ENCODE peak calls at places on chromosomes 3 and 15, in seven cellular contexts. One of them, this sample, is unnamed.

GRCh38 chr3:127461286-127461685 is 129.2 kb downstream of the TPRA1 start:
- DNase-seq in brain microvascular endothelial cell: no peak
- DNase-seq in sciatic nerve: no peak
- DNase-seq in EL: no peak
- DNase-seq in fibroblast of pulmonary artery: no peak
- DNase-seq in stimulated activated naive B cell treated with anti-CD40 and anti-IgM and Interleukin-4, amounts not matched to agents 10 μg/mL and 1 μg/mL and 100 μg/mL, for 72 hours: no peak
- DNase-seq in esophagus squamous epithelium: no peak
- DNase-seq in this sample: no peak

GRCh38 chr3:84742915-84743314 is 215.9 kb upstream of the CADM2 start:
- DNase-seq in brain microvascular endothelial cell: no peak
- DNase-seq in EL: no peak
- DNase-seq in esophagus squamous epithelium: no peak
- DNase-seq in sciatic nerve: no peak
- DNase-seq in fibroblast of pulmonary artery: no peak
- DNase-seq in stimulated activated naive B cell treated with anti-CD40 and anti-IgM and Interleukin-4, amounts not matched to agents 10 μg/mL and 1 μg/mL and 100 μg/mL, for 72 hours: no peak
- DNase-seq in this sample: no peak

GRCh38 chr15:98746756-98747155 is 98.4 kb downstream of the IGF1R start:
- DNase-seq in fibroblast of pulmonary artery: no peak
- DNase-seq in sciatic nerve: no peak
- DNase-seq in esophagus squamous epithelium: no peak
- DNase-seq in brain microvascular endothelial cell: no peak
- DNase-seq in stimulated activated naive B cell treated with anti-CD40 and anti-IgM and Interleukin-4, amounts not matched to agents 10 μg/mL and 1 μg/mL and 100 μg/mL, for 72 hours: no peak
- DNase-seq in EL: no peak
- DNase-seq in this sample: no peak

GRCh38 chr3:90091557-90091956 is 984.1 kb downstream of the EPHA3 start:
- DNase-seq in brain microvascular endothelial cell: peak
- DNase-seq in EL: no peak
- DNase-seq in fibroblast of pulmonary artery: peak
- DNase-seq in stimulated activated naive B cell treated with anti-CD40 and anti-IgM and Interleukin-4, amounts not matched to agents 10 μg/mL and 1 μg/mL and 100 μg/mL, for 72 hours: no peak
- DNase-seq in esophagus squamous epithelium: no peak
- DNase-seq in sciatic nerve: no peak
- DNase-seq in this sample: no peak

GRCh38 chr3:197501879-197502620 is 53.7 kb downstream of the BDH1 start:
- DNase-seq in stimulated activated naive B cell treated with anti-CD40 and anti-IgM and Interleukin-4, amounts not matched to agents 10 μg/mL and 1 μg/mL and 100 μg/mL, for 72 hours: peak
- DNase-seq in EL: peak
- DNase-seq in esophagus squamous epithelium: no peak
- DNase-seq in sciatic nerve: no peak
- DNase-seq in fibroblast of pulmonary artery: peak
- DNase-seq in brain microvascular endothelial cell: no peak
- DNase-seq in this sample: peak

GRCh38 chr3:3196148-3196861 is 16.8 kb upstream of the CRBN start:
- DNase-seq in stimulated activated naive B cell treated with anti-CD40 and anti-IgM and Interleukin-4, amounts not matched to agents 10 μg/mL and 1 μg/mL and 100 μg/mL, for 72 hours: no peak
- DNase-seq in EL: no peak
- DNase-seq in fibroblast of pulmonary artery: peak
- DNase-seq in brain microvascular endothelial cell: peak
- DNase-seq in esophagus squamous epithelium: no peak
- DNase-seq in sciatic nerve: no peak
- DNase-seq in this sample: no peak

GRCh38 chr15:99131441-99132023 is 26.7 kb downstream of the SYNM start:
- DNase-seq in brain microvascular endothelial cell: no peak
- DNase-seq in EL: no peak
- DNase-seq in fibroblast of pulmonary artery: no peak
- DNase-seq in esophagus squamous epithelium: no peak
- DNase-seq in stimulated activated naive B cell treated with anti-CD40 and anti-IgM and Interleukin-4, amounts not matched to agents 10 μg/mL and 1 μg/mL and 100 μg/mL, for 72 hours: no peak
- DNase-seq in sciatic nerve: no peak
- DNase-seq in this sample: no peak

GRCh38 chr3:140898340-140899180 is 43.1 kb upstream of the SLC25A36 start:
- DNase-seq in stimulated activated naive B cell treated with anti-CD40 and anti-IgM and Interleukin-4, amounts not matched to agents 10 μg/mL and 1 μg/mL and 100 μg/mL, for 72 hours: peak
- DNase-seq in sciatic nerve: no peak
- DNase-seq in brain microvascular endothelial cell: peak
- DNase-seq in fibroblast of pulmonary artery: peak
- DNase-seq in esophagus squamous epithelium: no peak
- DNase-seq in EL: peak
- DNase-seq in this sample: peak

GRCh38 chr3:195208631-195209030 is 62.3 kb downstream of the XXYLT1 start:
- DNase-seq in brain microvascular endothelial cell: no peak
- DNase-seq in esophagus squamous epithelium: no peak
- DNase-seq in stimulated activated naive B cell treated with anti-CD40 and anti-IgM and Interleukin-4, amounts not matched to agents 10 μg/mL and 1 μg/mL and 100 μg/mL, for 72 hours: no peak
- DNase-seq in sciatic nerve: no peak
- DNase-seq in EL: no peak
- DNase-seq in fibroblast of pulmonary artery: no peak
- DNase-seq in this sample: no peak

GRCh38 chr15:70093481-70094309 is 4.0 kb downstream of the TLE3 start:
- DNase-seq in EL: no peak
- DNase-seq in fibroblast of pulmonary artery: peak
- DNase-seq in sciatic nerve: no peak
- DNase-seq in stimulated activated naive B cell treated with anti-CD40 and anti-IgM and Interleukin-4, amounts not matched to agents 10 μg/mL and 1 μg/mL and 100 μg/mL, for 72 hours: no peak
- DNase-seq in esophagus squamous epithelium: no peak
- DNase-seq in brain microvascular endothelial cell: no peak
- DNase-seq in this sample: no peak

GRCh38 chr3:127037971-127038446 is 55.1 kb downstream of the PLXNA1 start:
- DNase-seq in esophagus squamous epithelium: no peak
- DNase-seq in brain microvascular endothelial cell: no peak
- DNase-seq in stimulated activated naive B cell treated with anti-CD40 and anti-IgM and Interleukin-4, amounts not matched to agents 10 μg/mL and 1 μg/mL and 100 μg/mL, for 72 hours: no peak
- DNase-seq in sciatic nerve: peak
- DNase-seq in EL: no peak
- DNase-seq in fibroblast of pulmonary artery: no peak
- DNase-seq in this sample: no peak

GRCh38 chr3:8619548-8619947 is 25.1 kb downstream of the SSUH2 start:
- DNase-seq in esophagus squamous epithelium: no peak
- DNase-seq in EL: peak
- DNase-seq in stimulated activated naive B cell treated with anti-CD40 and anti-IgM and Interleukin-4, amounts not matched to agents 10 μg/mL and 1 μg/mL and 100 μg/mL, for 72 hours: no peak
- DNase-seq in sciatic nerve: no peak
- DNase-seq in fibroblast of pulmonary artery: peak
- DNase-seq in brain microvascular endothelial cell: peak
- DNase-seq in this sample: peak

GRCh38 chr3:89002166-89002565 is 105.3 kb upstream of the EPHA3 start:
- DNase-seq in sciatic nerve: no peak
- DNase-seq in EL: no peak
- DNase-seq in stimulated activated naive B cell treated with anti-CD40 and anti-IgM and Interleukin-4, amounts not matched to agents 10 μg/mL and 1 μg/mL and 100 μg/mL, for 72 hours: no peak
- DNase-seq in esophagus squamous epithelium: no peak
- DNase-seq in brain microvascular endothelial cell: no peak
- DNase-seq in fibroblast of pulmonary artery: no peak
- DNase-seq in this sample: no peak

GRCh38 chr15:25345943-25346342 is 92.9 kb downstream of the UBE3A start:
- DNase-seq in EL: peak
- DNase-seq in fibroblast of pulmonary artery: peak
- DNase-seq in sciatic nerve: no peak
- DNase-seq in stimulated activated naive B cell treated with anti-CD40 and anti-IgM and Interleukin-4, amounts not matched to agents 10 μg/mL and 1 μg/mL and 100 μg/mL, for 72 hours: no peak
- DNase-seq in esophagus squamous epithelium: no peak
- DNase-seq in brain microvascular endothelial cell: peak
- DNase-seq in this sample: peak

GRCh38 chr3:67018105-67018788 is 20.1 kb downstream of the KBTBD8 start:
- DNase-seq in sciatic nerve: no peak
- DNase-seq in fibroblast of pulmonary artery: peak
- DNase-seq in EL: no peak
- DNase-seq in brain microvascular endothelial cell: no peak
- DNase-seq in stimulated activated naive B cell treated with anti-CD40 and anti-IgM and Interleukin-4, amounts not matched to agents 10 μg/mL and 1 μg/mL and 100 μg/mL, for 72 hours: no peak
- DNase-seq in esophagus squamous epithelium: no peak
- DNase-seq in this sample: peak

GRCh38 chr3:15804553-15805095 is 6.8 kb upstream of the ANKRD28 start:
- DNase-seq in esophagus squamous epithelium: no peak
- DNase-seq in EL: no peak
- DNase-seq in brain microvascular endothelial cell: no peak
- DNase-seq in stimulated activated naive B cell treated with anti-CD40 and anti-IgM and Interleukin-4, amounts not matched to agents 10 μg/mL and 1 μg/mL and 100 μg/mL, for 72 hours: no peak
- DNase-seq in fibroblast of pulmonary artery: no peak
- DNase-seq in sciatic nerve: no peak
- DNase-seq in this sample: no peak

GRCh38 chr15:88113909-88114308 is 142.6 kb downstream of the NTRK3 start:
- DNase-seq in brain microvascular endothelial cell: no peak
- DNase-seq in esophagus squamous epithelium: no peak
- DNase-seq in fibroblast of pulmonary artery: no peak
- DNase-seq in EL: peak
- DNase-seq in sciatic nerve: no peak
- DNase-seq in stimulated activated naive B cell treated with anti-CD40 and anti-IgM and Interleukin-4, amounts not matched to agents 10 μg/mL and 1 μg/mL and 100 μg/mL, for 72 hours: no peak
- DNase-seq in this sample: no peak

GRCh38 chr3:61527011-61527410 is 34.4 kb upstream of the PTPRG start:
- DNase-seq in sciatic nerve: no peak
- DNase-seq in fibroblast of pulmonary artery: no peak
- DNase-seq in stimulated activated naive B cell treated with anti-CD40 and anti-IgM and Interleukin-4, amounts not matched to agents 10 μg/mL and 1 μg/mL and 100 μg/mL, for 72 hours: no peak
- DNase-seq in esophagus squamous epithelium: no peak
- DNase-seq in brain microvascular endothelial cell: no peak
- DNase-seq in EL: no peak
- DNase-seq in this sample: no peak

GRCh38 chr3:155070932-155071387 is 9.2 kb upstream of the MME start:
- DNase-seq in fibroblast of pulmonary artery: peak
- DNase-seq in stimulated activated naive B cell treated with anti-CD40 and anti-IgM and Interleukin-4, amounts not matched to agents 10 μg/mL and 1 μg/mL and 100 μg/mL, for 72 hours: no peak
- DNase-seq in brain microvascular endothelial cell: peak
- DNase-seq in EL: peak
- DNase-seq in sciatic nerve: no peak
- DNase-seq in esophagus squamous epithelium: no peak
- DNase-seq in this sample: peak

GRCh38 chr3:30504939-30505338 is 101.5 kb upstream of the TGFBR2 start:
- DNase-seq in fibroblast of pulmonary artery: no peak
- DNase-seq in stimulated activated naive B cell treated with anti-CD40 and anti-IgM and Interleukin-4, amounts not matched to agents 10 μg/mL and 1 μg/mL and 100 μg/mL, for 72 hours: no peak
- DNase-seq in brain microvascular endothelial cell: no peak
- DNase-seq in sciatic nerve: no peak
- DNase-seq in EL: no peak
- DNase-seq in esophagus squamous epithelium: no peak
- DNase-seq in this sample: no peak

GRCh38 chr3:130459944-130460343 is 57.0 kb upstream of the COL6A6 start:
- DNase-seq in brain microvascular endothelial cell: no peak
- DNase-seq in sciatic nerve: no peak
- DNase-seq in esophagus squamous epithelium: no peak
- DNase-seq in EL: no peak
- DNase-seq in fibroblast of pulmonary artery: no peak
- DNase-seq in stimulated activated naive B cell treated with anti-CD40 and anti-IgM and Interleukin-4, amounts not matched to agents 10 μg/mL and 1 μg/mL and 100 μg/mL, for 72 hours: no peak
- DNase-seq in this sample: no peak

GRCh38 chr3:114466251-114466650 is 172.4 kb downstream of the TIGIT start:
- DNase-seq in EL: no peak
- DNase-seq in brain microvascular endothelial cell: no peak
- DNase-seq in sciatic nerve: no peak
- DNase-seq in fibroblast of pulmonary artery: no peak
- DNase-seq in stimulated activated naive B cell treated with anti-CD40 and anti-IgM and Interleukin-4, amounts not matched to agents 10 μg/mL and 1 μg/mL and 100 μg/mL, for 72 hours: no peak
- DNase-seq in esophagus squamous epithelium: no peak
- DNase-seq in this sample: no peak

GRCh38 chr3:37907906-37908305 is 46.2 kb downstream of the CTDSPL start:
- DNase-seq in EL: no peak
- DNase-seq in stimulated activated naive B cell treated with anti-CD40 and anti-IgM and Interleukin-4, amounts not matched to agents 10 μg/mL and 1 μg/mL and 100 μg/mL, for 72 hours: peak
- DNase-seq in brain microvascular endothelial cell: no peak
- DNase-seq in fibroblast of pulmonary artery: no peak
- DNase-seq in sciatic nerve: no peak
- DNase-seq in esophagus squamous epithelium: no peak
- DNase-seq in this sample: no peak

GRCh38 chr3:144270100-144270499 is 298.5 kb downstream of the DIPK2A start:
- DNase-seq in EL: no peak
- DNase-seq in sciatic nerve: peak
- DNase-seq in fibroblast of pulmonary artery: no peak
- DNase-seq in esophagus squamous epithelium: no peak
- DNase-seq in stimulated activated naive B cell treated with anti-CD40 and anti-IgM and Interleukin-4, amounts not matched to agents 10 μg/mL and 1 μg/mL and 100 μg/mL, for 72 hours: no peak
- DNase-seq in brain microvascular endothelial cell: no peak
- DNase-seq in this sample: no peak

GRCh38 chr15:93932164-93932776 is 299.1 kb upstream of the MCTP2 start:
- DNase-seq in EL: no peak
- DNase-seq in brain microvascular endothelial cell: no peak
- DNase-seq in esophagus squamous epithelium: no peak
- DNase-seq in fibroblast of pulmonary artery: no peak
- DNase-seq in stimulated activated naive B cell treated with anti-CD40 and anti-IgM and Interleukin-4, amounts not matched to agents 10 μg/mL and 1 μg/mL and 100 μg/mL, for 72 hours: no peak
- DNase-seq in sciatic nerve: no peak
- DNase-seq in this sample: no peak